ENCODE peak calls at places on chromosomes 2 and 18, in six cellular contexts. Z, D, N, T, Y and B are unnamed samples.

GRCh38 chr2:232362174-232362913 is 16.2 kb upstream of the ALPP start:
- DNase-seq in D (no peak), N (no peak), Y (no peak), Z (no peak), T (no peak), B (no peak)

GRCh38 chr2:219497495-219498279 is 1.0 kb upstream of the GMPPA start:
- DNase-seq in T (peak), Y (peak), N (no peak), D (peak), Z (no peak), B (no peak)

GRCh38 chr2:6975988-6976387 is 58.8 kb downstream of the RNF144A start:
- DNase-seq in D (no peak), Z (no peak), Y (peak), T (no peak), N (no peak), B (no peak)

GRCh38 chr2:219836647-219837177 is 209.3 kb downstream of the SLC4A3 start:
- DNase-seq in N (no peak), Y (no peak), D (peak), Z (no peak), T (no peak), B (no peak)

GRCh38 chr2:105329197-105329554 is 359 bp downstream of the TGFBRAP1 start:
- DNase-seq in N (no peak), D (no peak), T (no peak), Z (no peak), Y (no peak), B (no peak)

GRCh38 chr2:97005353-97005752 is 19.0 kb upstream of the FAM178B start:
- DNase-seq in Y (peak), N (no peak), T (no peak), D (no peak), Z (peak), B (no peak)

GRCh38 chr2:195660265-195660890 is 3.4 kb downstream of the SLC39A10 start:
- DNase-seq in N (no peak), Y (peak), Z (peak), D (peak), T (peak), B (peak)

GRCh38 chr2:32783468-32783867 is 155.6 kb downstream of the TTC27 start:
- DNase-seq in Z (no peak), D (no peak), T (no peak), Y (no peak), N (no peak), B (no peak)

GRCh38 chr2:71223767-71224333 is 3.1 kb downstream of the PAIP2B start:
- DNase-seq in D (peak), Z (peak), T (peak), N (no peak), Y (peak), B (peak)

GRCh38 chr18:23857756-23858155 is 156.8 kb upstream of the TTC39C start:
- DNase-seq in N (no peak), D (peak), Z (no peak), T (no peak), Y (peak), B (no peak)

GRCh38 chr2:206088248-206088647 is 2.3 kb upstream of the INO80D start:
- DNase-seq in D (no peak), Y (no peak), Z (no peak), N (no peak), T (no peak), B (no peak)

GRCh38 chr2:160941290-160941846 is 218.9 kb upstream of the TANK start:
- DNase-seq in T (no peak), Z (no peak), Y (no peak), D (no peak), N (no peak), B (no peak)

GRCh38 chr2:1282552-1282951 is 130.7 kb upstream of the TPO start:
- DNase-seq in Y (no peak), D (no peak), N (no peak), Z (peak), T (no peak), B (no peak)

GRCh38 chr18:9782073-9782857 is 74.2 kb downstream of the RAB31 start:
- DNase-seq in T (no peak), D (peak), Z (peak), N (no peak), Y (peak), B (no peak)

GRCh38 chr18:34626404-34627137 is 83.5 kb upstream of the DTNA start:
- DNase-seq in Y (no peak), N (no peak), D (peak), Z (no peak), T (no peak), B (no peak)

GRCh38 chr18:45838302-45839070 is 13.0 kb downstream of the SIGLEC15 start:
- DNase-seq in Z (no peak), N (no peak), T (no peak), D (no peak), Y (no peak), B (no peak)

GRCh38 chr2:221969087-221969829 is 329.5 kb downstream of the PAX3 start:
- DNase-seq in T (no peak), D (peak), N (no peak), Y (peak), Z (peak), B (peak)

GRCh38 chr2:134284119-134284670 is 30.3 kb downstream of the MGAT5 start:
- DNase-seq in D (peak), T (no peak), Z (no peak), N (no peak), Y (peak), B (no peak)

GRCh38 chr18:58977223-58977622 is 112.5 kb downstream of the ZNF532 start:
- DNase-seq in T (no peak), Y (no peak), N (no peak), Z (no peak), D (no peak), B (no peak)

GRCh38 chr18:70663141-70663540 is 374.3 kb downstream of the SOCS6 start:
- DNase-seq in N (no peak), T (no peak), D (no peak), Z (no peak), Y (no peak), B (no peak)

GRCh38 chr2:138275881-138276280 is 225.7 kb upstream of the SPOPL start:
- DNase-seq in N (no peak), Z (no peak), T (no peak), D (peak), Y (no peak), B (no peak)

GRCh38 chr2:108403494-108403893 is 25.7 kb downstream of the SULT1C4 start:
- DNase-seq in Y (peak), N (peak), T (peak), D (peak), Z (peak), B (no peak)

GRCh38 chr2:211132586-211132985 is 576.2 kb downstream of the CPS1 start:
- DNase-seq in N (no peak), D (no peak), T (no peak), Z (no peak), Y (no peak), B (no peak)

GRCh38 chr2:128289439-128289838 is 29.2 kb downstream of the HS6ST1 start:
- DNase-seq in D (no peak), Z (peak), Y (no peak), T (peak), N (peak), B (no peak)

GRCh38 chr2:20590704-20591515 is 60.0 kb downstream of the HS1BP3 start:
- DNase-seq in Z (no peak), N (no peak), Y (no peak), T (no peak), D (no peak), B (no peak)

GRCh38 chr2:28452534-28453081 is 43.3 kb upstream of the PLB1 start:
- DNase-seq in T (peak), D (peak), Z (peak), N (peak), Y (peak), B (peak)

GRCh38 chr18:32624182-32624723 is 148.6 kb downstream of the KLHL14 start:
- DNase-seq in T (no peak), Z (no peak), Y (no peak), D (no peak), N (no peak), B (no peak)

GRCh38 chr2:129794517-129794916 is 184.9 kb upstream of the RAB6C start:
- DNase-seq in Z (no peak), Y (no peak), N (no peak), T (no peak), D (no peak), B (no peak)

GRCh38 chr2:129793326-129793955 is 186.0 kb upstream of the RAB6C start:
- DNase-seq in T (no peak), Y (no peak), D (no peak), N (no peak), Z (no peak), B (no peak)

GRCh38 chr2:129796216-129796615 is 183.2 kb upstream of the RAB6C start:
- DNase-seq in T (no peak), Z (no peak), D (no peak), N (no peak), Y (no peak), B (no peak)

GRCh38 chr2:129794116-129794515 is 185.3 kb upstream of the RAB6C start:
- DNase-seq in T (no peak), Z (no peak), N (no peak), Y (no peak), D (no peak), B (no peak)

DNA sequence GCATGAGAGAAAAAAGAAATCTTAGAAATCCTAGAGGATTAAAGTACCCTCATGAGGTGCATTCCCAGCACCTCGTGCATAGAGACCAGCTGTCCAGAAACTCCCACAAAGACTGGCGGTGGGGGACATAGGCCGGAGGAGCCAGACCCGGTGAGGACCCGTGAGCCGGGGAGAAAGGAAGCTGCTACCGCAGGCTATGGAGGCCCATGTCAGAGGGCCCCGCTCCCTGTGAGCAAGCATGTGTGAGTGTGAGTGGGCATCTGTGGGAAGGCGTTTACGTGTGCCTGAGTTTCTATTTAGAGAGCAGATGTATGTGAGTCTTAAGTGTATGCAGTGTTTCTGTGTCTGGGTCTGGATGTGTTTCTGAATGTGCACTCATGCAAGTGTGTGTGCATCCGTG is 187.8 kb upstream of the RAB6C start:
- DNase-seq in Z (no peak), Y (no peak), T (no peak), D (no peak), N (no peak), B (no peak)
- H2BK15ac ChIP-seq in Z (no peak), Y (no peak), T (no peak), D (no peak), N (no peak), B (no peak)

DNA sequence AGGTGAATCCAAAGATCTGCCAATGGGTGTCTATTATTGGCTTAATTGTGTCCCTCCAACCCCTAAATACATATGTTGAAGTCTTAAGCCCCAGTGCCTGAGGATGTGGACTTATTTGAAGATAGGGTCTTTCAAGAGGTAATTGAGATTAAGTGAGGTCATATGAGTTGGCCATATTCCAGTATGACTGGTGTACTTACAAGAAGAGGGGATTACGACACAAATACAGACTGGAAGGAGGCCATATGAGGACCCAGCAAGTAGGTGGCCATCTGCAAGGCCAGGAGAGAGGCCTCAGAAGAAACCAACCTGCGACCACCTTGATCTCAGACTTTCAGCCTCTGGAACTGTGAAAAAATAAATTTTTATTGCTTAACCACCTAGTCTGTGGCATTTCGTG is 121.1 kb upstream of the FN1 start:
- DNase-seq in Z (no peak), N (no peak), Y (peak), D (peak), T (no peak), B (no peak)
- H2BK15ac ChIP-seq in Z (no peak), N (no peak), Y (no peak), D (peak), T (no peak), B (no peak)

GRCh38 chr2:241598487-241598886 is 38.5 kb downstream of the THAP4 start:
- DNase-seq in N (no peak), Z (peak), T (no peak), Y (no peak), D (no peak), B (no peak)

GRCh38 chr2:241597561-241597960 is 39.0 kb downstream of the BOK start:
- DNase-seq in N (no peak), Y (no peak), T (no peak), Z (no peak), D (no peak), B (no peak)

GRCh38 chr2:241601841-241602240 is 35.1 kb downstream of the THAP4 start:
- DNase-seq in D (no peak), T (no peak), Z (no peak), N (no peak), Y (no peak), B (no peak)

GRCh38 chr2:241595600-241596140 is 37.1 kb downstream of the BOK start:
- DNase-seq in N (no peak), D (no peak), Y (no peak), Z (peak), T (peak), B (no peak)

DNA sequence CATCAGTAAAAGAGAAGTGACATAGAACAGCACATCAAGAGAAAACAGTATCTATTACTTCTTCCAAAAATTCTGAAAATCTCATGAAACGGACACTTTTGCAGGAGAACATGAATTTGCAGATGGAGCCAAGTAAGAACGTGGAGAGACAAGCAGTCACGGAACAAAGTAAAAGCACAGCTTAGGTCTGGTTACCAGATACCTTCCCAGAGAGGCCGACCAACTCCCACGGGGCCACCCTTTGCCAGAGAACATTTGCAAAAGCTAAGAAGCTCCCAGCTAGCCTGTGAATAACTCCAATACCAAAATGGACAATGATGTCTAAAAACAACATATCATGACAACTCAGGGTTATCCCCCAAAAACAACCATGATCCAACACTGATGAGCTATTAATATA is 38.9 kb downstream of the THAP4 start:
- DNase-seq in N (no peak), D (no peak), Y (no peak), T (no peak), Z (no peak), B (no peak)
- H2BK15ac ChIP-seq in N (no peak), D (no peak), Y (no peak), T (no peak), Z (no peak), B (no peak)

DNA sequence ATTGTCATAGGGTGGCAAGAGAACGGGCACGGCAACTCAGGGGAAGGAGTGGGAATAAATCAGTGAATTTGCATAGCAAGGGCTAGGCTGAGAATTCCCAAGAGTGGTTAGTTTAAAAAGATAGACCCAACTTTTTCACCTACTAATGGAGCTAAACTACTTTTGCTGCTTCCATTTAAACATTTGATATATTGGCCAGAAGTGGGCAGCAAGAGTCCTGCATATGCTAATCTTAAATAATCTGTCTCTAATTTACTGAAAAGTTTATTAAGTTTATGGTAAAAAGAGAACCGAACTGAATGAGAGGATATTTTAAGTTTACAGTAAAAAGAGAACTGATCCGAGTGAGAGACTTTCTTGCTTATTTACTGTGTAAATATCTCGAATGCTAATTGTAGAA is 228.2 kb downstream of the CTNNA2 start:
- DNase-seq in Z (no peak), T (no peak), D (no peak), Y (no peak), N (no peak), B (no peak)
- H2BK15ac ChIP-seq in Z (no peak), T (no peak), D (no peak), Y (no peak), N (no peak), B (no peak)

DNA sequence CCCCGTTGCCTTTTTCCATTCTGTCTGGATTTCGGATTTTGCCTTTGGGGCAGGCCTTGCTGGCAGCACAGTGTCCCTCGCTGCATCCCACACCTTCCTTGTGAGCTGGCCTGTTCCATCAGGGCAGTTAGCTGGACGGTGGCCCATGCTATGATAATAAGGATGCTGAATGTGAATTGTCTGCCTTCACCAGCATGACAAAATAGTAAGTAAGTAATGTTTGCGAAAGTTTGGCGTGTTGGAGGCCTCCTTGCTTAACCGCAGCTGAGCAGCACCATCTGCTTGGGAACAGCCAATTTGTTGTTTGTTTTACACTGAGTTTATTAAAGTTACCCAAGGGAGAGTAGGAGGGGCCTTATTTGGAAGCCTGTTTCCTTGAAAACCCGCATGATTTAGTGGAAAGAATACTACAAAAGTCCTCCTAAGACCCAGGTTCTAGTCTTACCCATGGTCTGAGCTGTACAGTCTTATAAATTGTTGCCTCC is 469.7 kb upstream of the FANCL start:
- DNase-seq in Y (peak), T (no peak), Z (no peak), D (no peak), N (no peak), B (no peak)
- H2BK15ac ChIP-seq in Y (no peak), T (no peak), Z (no peak), D (no peak), N (no peak), B (no peak)